ENCODE peak calls at places on chromosomes 1 and 21, in five cellular contexts. One of them, this sample, is unnamed.

GRCh38 chr21:36166705-36167104 is 10.1 kb downstream of the DOP1B start:
- DNase-seq in trophoblast cell: peak; percentile 75
- DNase-seq in H1: no peak
- DNase-seq in H9: peak; percentile 26
- DNase-seq in neuronal stem cell: no peak
- DNase-seq in this sample: no peak

GRCh38 chr1:161792740-161793139 is 26.6 kb downstream of the ATF6 start:
- DNase-seq in trophoblast cell: peak; percentile 13
- DNase-seq in H1: no peak
- DNase-seq in H9: no peak
- DNase-seq in neuronal stem cell: peak; percentile 20
- DNase-seq in this sample: peak; percentile 80

GRCh38 chr1:110060034-110060661 is 10.3 kb downstream of the ALX3 start:
- DNase-seq in trophoblast cell: peak; percentile 28
- DNase-seq in H1: peak; percentile 94
- DNase-seq in H9: peak; percentile 77
- DNase-seq in neuronal stem cell: no peak
- DNase-seq in this sample: peak; percentile 30

GRCh38 chr21:19286901-19287300 is 883.3 kb upstream of the TMPRSS15 start:
- DNase-seq in trophoblast cell: no peak
- DNase-seq in H1: no peak
- DNase-seq in H9: no peak
- DNase-seq in neuronal stem cell: no peak
- DNase-seq in this sample: no peak

GRCh38 chr1:223133301-223133823 is 9.7 kb downstream of the TLR5 start:
- DNase-seq in trophoblast cell: peak; percentile 18
- DNase-seq in H1: no peak
- DNase-seq in H9: peak; percentile 44
- DNase-seq in neuronal stem cell: no peak
- DNase-seq in this sample: no peak

GRCh38 chr21:35904995-35905972 is 155.0 kb downstream of the SETD4 start:
- DNase-seq in trophoblast cell: no peak
- DNase-seq in H1: no peak
- DNase-seq in H9: no peak
- DNase-seq in neuronal stem cell: no peak
- DNase-seq in this sample: no peak

GRCh38 chr1:152049291-152050073 is 12.7 kb upstream of the S100A11 start:
- DNase-seq in trophoblast cell: no peak
- DNase-seq in H1: no peak
- DNase-seq in H9: no peak
- DNase-seq in neuronal stem cell: no peak
- DNase-seq in this sample: peak; percentile 35

GRCh38 chr1:110874303-110875215 is 1.6 kb downstream of the CD53 start:
- DNase-seq in trophoblast cell: no peak
- DNase-seq in H1: no peak
- DNase-seq in H9: no peak
- DNase-seq in neuronal stem cell: no peak
- DNase-seq in this sample: no peak

GRCh38 chr21:39511102-39511501 is 59.3 kb downstream of the SH3BGR start:
- DNase-seq in trophoblast cell: no peak
- DNase-seq in H1: no peak
- DNase-seq in H9: no peak
- DNase-seq in neuronal stem cell: no peak
- DNase-seq in this sample: no peak

GRCh38 chr1:69121708-69122107 is 446.0 kb upstream of the LRRC7 start:
- DNase-seq in trophoblast cell: no peak
- DNase-seq in H1: no peak
- DNase-seq in H9: no peak
- DNase-seq in neuronal stem cell: no peak
- DNase-seq in this sample: no peak

GRCh38 chr1:109802136-109802900 is 38.6 kb upstream of the EPS8L3 start:
- DNase-seq in trophoblast cell: no peak
- DNase-seq in H1: no peak
- DNase-seq in H9: peak; percentile 22
- DNase-seq in neuronal stem cell: no peak
- DNase-seq in this sample: no peak

GRCh38 chr1:80441664-80442063 is 1359.1 kb upstream of the ADGRL2 start:
- DNase-seq in trophoblast cell: no peak
- DNase-seq in H1: no peak
- DNase-seq in H9: no peak
- DNase-seq in neuronal stem cell: no peak
- DNase-seq in this sample: no peak

GRCh38 chr1:64060611-64061302 is 142.7 kb upstream of the UBE2U start:
- DNase-seq in trophoblast cell: no peak
- DNase-seq in H1: no peak
- DNase-seq in H9: no peak
- DNase-seq in neuronal stem cell: no peak
- DNase-seq in this sample: no peak

GRCh38 chr1:32716312-32717126 is 13.9 kb upstream of the SYNC start:
- DNase-seq in trophoblast cell: peak; percentile 94
- DNase-seq in H1: peak; percentile 98
- DNase-seq in H9: peak; percentile 99
- DNase-seq in neuronal stem cell: peak; percentile 56
- DNase-seq in this sample: no peak

GRCh38 chr1:82762829-82763532 is 962.2 kb downstream of the ADGRL2 start:
- DNase-seq in trophoblast cell: no peak
- DNase-seq in H1: no peak
- DNase-seq in H9: no peak
- DNase-seq in neuronal stem cell: no peak
- DNase-seq in this sample: no peak

GRCh38 chr1:18155881-18156385 is 48.3 kb downstream of the IGSF21 start:
- DNase-seq in trophoblast cell: no peak
- DNase-seq in H1: no peak
- DNase-seq in H9: no peak
- DNase-seq in neuronal stem cell: no peak
- DNase-seq in this sample: no peak

GRCh38 chr1:1001057-1001630 is 1.2 kb upstream of the HES4 start:
- DNase-seq in trophoblast cell: no peak
- DNase-seq in H1: no peak
- DNase-seq in H9: peak; percentile 51
- DNase-seq in neuronal stem cell: no peak
- DNase-seq in this sample: no peak

GRCh38 chr1:52552236-52552504 is 722 bp downstream of the TUT4 start:
- DNase-seq in trophoblast cell: peak; percentile 56
- DNase-seq in H1: no peak
- DNase-seq in H9: no peak
- DNase-seq in neuronal stem cell: peak; percentile 33
- DNase-seq in this sample: peak; percentile 87

GRCh38 chr1:19009882-19010321 is 53.4 kb upstream of the IFFO2 start:
- DNase-seq in trophoblast cell: peak; percentile 96
- DNase-seq in H1: no peak
- DNase-seq in H9: peak; percentile 83
- DNase-seq in neuronal stem cell: peak; percentile 39
- DNase-seq in this sample: peak; percentile 74

GRCh38 chr1:94927405-94928175 is 680 bp upstream of the CNN3 start:
- DNase-seq in trophoblast cell: peak; percentile 19
- DNase-seq in H1: no peak
- DNase-seq in H9: peak; percentile 81
- DNase-seq in neuronal stem cell: peak; percentile 66
- DNase-seq in this sample: peak; percentile 75

GRCh38 chr1:8661185-8662110 is 156.0 kb downstream of the RERE start:
- DNase-seq in trophoblast cell: no peak
- DNase-seq in H1: no peak
- DNase-seq in H9: no peak
- DNase-seq in neuronal stem cell: no peak
- DNase-seq in this sample: peak; percentile 88

GRCh38 chr1:27527857-27528700 is 38.1 kb upstream of the WASF2 start:
- DNase-seq in trophoblast cell: peak; percentile 96
- DNase-seq in H1: peak; percentile 82
- DNase-seq in H9: peak; percentile 73
- DNase-seq in neuronal stem cell: peak; percentile 52
- DNase-seq in this sample: no peak

DNA sequence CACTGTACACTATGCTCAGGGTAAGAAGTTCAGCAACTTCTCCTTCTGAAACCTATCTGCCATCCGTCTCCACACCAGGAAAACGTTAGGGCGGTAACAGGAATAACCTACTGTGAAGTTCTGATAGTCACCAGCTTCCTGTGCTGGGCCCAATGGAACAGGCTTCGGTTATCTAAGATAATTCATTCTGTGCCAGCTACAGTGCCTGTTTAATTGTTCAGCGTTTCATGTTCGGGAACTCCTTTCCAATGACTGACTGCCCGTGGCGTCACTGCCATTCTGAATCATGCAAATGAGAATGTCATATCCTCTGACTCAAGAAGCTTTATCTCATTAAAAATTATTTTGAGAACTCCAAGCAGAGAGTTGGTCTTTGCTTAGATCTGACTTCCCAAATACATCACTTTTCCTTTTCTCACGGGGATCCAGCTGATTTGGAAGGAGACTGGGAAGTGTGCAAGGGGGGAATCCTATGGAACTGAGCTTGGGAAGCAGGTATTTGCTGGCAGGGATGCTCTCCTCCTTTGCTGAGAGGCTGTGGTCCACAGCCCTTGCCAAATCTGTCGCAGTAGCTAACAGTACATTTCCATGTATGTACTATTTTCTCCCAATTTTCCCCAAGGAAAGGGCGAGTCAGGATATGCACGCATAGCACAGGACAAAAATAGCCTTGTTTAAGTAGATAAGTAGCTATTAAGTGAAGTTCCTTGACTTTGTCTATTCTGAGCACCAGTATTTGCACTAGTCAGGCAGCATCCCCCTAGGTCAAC is 358.7 kb downstream of the LTN1 start:
- DNase-seq in trophoblast cell: no peak
- DNase-seq in H1: no peak
- DNase-seq in H9: no peak
- DNase-seq in neuronal stem cell: no peak
- DNase-seq in this sample: peak; percentile 46
- H4K91ac ChIP-seq in trophoblast cell: no peak overlapping the region
- H4K91ac ChIP-seq in H1: no peak overlapping the region
- H4K91ac ChIP-seq in H9: no peak overlapping the region
- H4K91ac ChIP-seq in neuronal stem cell: no peak overlapping the region
- H4K91ac ChIP-seq in this sample: no peak overlapping the region

GRCh38 chr1:157090771-157091170 is 8.8 kb downstream of the ETV3L start:
- DNase-seq in trophoblast cell: no peak
- DNase-seq in H1: no peak
- DNase-seq in H9: peak; percentile 20
- DNase-seq in neuronal stem cell: no peak
- DNase-seq in this sample: no peak
- H2BK12ac ChIP-seq in trophoblast cell: no peak overlapping the region
- H2BK12ac ChIP-seq in H1: peak overlapping the region; percentile 61
- H2BK12ac ChIP-seq in H9: no peak overlapping the region
- H2BK12ac ChIP-seq in neuronal stem cell: no peak overlapping the region
- H2BK12ac ChIP-seq in this sample: no peak overlapping the region

GRCh38 chr1:26159113-26160039 is 497 bp downstream of the FAM110D start:
- DNase-seq in trophoblast cell: no peak
- DNase-seq in H1: no peak
- DNase-seq in H9: no peak
- DNase-seq in neuronal stem cell: no peak
- DNase-seq in this sample: no peak

GRCh38 chr1:26156285-26157038 is 2.4 kb upstream of the FAM110D start:
- DNase-seq in trophoblast cell: no peak
- DNase-seq in H1: peak; percentile 76
- DNase-seq in H9: peak; percentile 73
- DNase-seq in neuronal stem cell: no peak
- DNase-seq in this sample: no peak

GRCh38 chr1:26155370-26156284 is 3.3 kb upstream of the FAM110D start:
- DNase-seq in trophoblast cell: no peak
- DNase-seq in H1: no peak
- DNase-seq in H9: no peak
- DNase-seq in neuronal stem cell: no peak
- DNase-seq in this sample: no peak

GRCh38 chr1:26160527-26161407 is 1.9 kb downstream of the FAM110D start:
- DNase-seq in trophoblast cell: no peak
- DNase-seq in H1: no peak
- DNase-seq in H9: no peak
- DNase-seq in neuronal stem cell: no peak
- DNase-seq in this sample: no peak

DNA sequence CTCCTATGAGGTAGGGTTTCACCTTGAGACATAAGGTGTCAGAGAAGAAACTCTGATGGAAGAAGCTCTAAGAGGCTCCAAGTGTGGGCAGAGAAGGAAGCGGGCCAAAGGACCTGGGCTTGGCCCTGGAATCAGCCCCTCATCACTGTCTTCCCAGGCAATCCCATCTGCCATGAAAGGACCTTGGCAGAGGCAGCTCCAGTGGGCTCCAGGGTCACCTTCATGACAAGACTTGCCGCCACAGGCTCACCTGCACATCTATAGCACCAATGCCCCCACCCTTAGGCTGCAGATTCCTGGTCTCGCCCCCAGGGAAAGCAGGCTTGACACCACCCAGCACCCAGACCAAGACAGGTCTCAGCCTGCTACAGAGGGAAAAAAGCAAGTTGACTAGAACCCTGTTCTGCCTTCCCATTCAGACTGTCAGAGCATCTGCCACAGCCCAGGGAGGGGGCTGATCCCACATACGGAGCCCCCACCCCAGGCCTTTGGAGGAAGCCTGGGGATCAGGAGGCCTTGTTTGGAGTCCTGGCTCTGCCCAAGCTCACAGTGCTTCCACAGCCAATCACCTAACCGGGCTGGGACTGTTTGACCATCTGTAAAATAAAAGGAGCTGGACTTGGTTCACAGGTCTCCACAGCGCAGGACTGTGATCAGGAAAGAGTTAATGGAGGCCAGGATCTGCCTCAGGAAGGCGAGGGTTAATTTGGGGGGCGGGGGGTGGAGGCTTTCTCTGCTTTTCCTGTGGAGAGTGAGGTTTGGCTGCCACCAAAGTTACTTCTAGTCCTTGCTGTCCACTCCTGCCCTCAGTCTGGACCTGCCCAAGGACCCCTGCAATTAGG is at the start of gene FAM110D:
- DNase-seq in trophoblast cell: no peak
- DNase-seq in H1: no peak
- DNase-seq in H9: no peak
- DNase-seq in neuronal stem cell: no peak
- DNase-seq in this sample: no peak
- H4K91ac ChIP-seq in trophoblast cell: peak within 1 kb of the TSS; percentile 72
- H4K91ac ChIP-seq in H1: no peak within 1 kb of the TSS
- H4K91ac ChIP-seq in H9: no peak within 1 kb of the TSS
- H4K91ac ChIP-seq in neuronal stem cell: no peak within 1 kb of the TSS
- H4K91ac ChIP-seq in this sample: peak within 1 kb of the TSS; percentile 18

DNA sequence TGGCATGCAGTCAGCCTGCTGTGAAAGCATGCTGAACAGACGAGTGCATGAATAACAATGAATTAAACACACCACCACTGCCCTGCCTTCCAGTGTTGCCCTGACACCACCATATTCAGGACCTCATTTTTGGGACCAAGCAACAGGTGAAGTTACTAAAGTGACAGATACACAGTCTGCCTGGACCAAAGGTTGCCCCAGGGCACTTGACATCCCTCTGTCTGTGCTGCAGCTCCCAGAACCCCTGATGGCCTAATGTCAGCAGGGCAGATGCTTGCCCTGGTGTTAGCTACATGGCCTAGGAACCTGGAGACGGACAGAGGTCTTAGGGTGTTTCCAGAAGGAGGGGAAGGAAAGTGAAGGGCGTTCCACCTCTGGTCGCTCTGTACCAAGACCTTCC is 158.9 kb upstream of the EDN2 start:
- DNase-seq in trophoblast cell: no peak
- DNase-seq in H1: no peak
- DNase-seq in H9: no peak
- DNase-seq in neuronal stem cell: no peak
- DNase-seq in this sample: no peak
- H2BK12ac ChIP-seq in trophoblast cell: no peak overlapping the region
- H2BK12ac ChIP-seq in H1: no peak overlapping the region
- H2BK12ac ChIP-seq in H9: no peak overlapping the region
- H2BK12ac ChIP-seq in neuronal stem cell: no peak overlapping the region
- H2BK12ac ChIP-seq in this sample: no peak overlapping the region

This sample was measured in mesenchymal stem cell.